ENCODE peak calls at places on chromosomes 6 and 20, in seven cellular contexts. One of them, this sample, is unnamed. For H3K4me1, the result is how much of the 10 kb centered on the place peaks cover.

GRCh38 chr6:24990227-24990843 is 54.6 kb upstream of the RIPOR2 start:
- DNase-seq in CD8-positive, alpha-beta T cell: no peak
- DNase-seq in left ventricle myocardium inferior: no peak
- DNase-seq in heart left ventricle: no peak
- DNase-seq in upper lobe of left lung: no peak
- DNase-seq in transverse colon: no peak
- DNase-seq in GM23338: no peak
- DNase-seq in this sample: no peak

GRCh38 chr6:133358598-133358997 is 117.4 kb downstream of the EYA4 start:
- DNase-seq in CD8-positive, alpha-beta T cell: no peak
- DNase-seq in upper lobe of left lung: no peak
- DNase-seq in GM23338: no peak
- DNase-seq in heart left ventricle: no peak
- DNase-seq in transverse colon: no peak
- DNase-seq in left ventricle myocardium inferior: no peak
- DNase-seq in this sample: no peak

GRCh38 chr20:23303325-23304102 is 47.1 kb upstream of the NXT1 start:
- DNase-seq in heart left ventricle: no peak
- DNase-seq in upper lobe of left lung: no peak
- DNase-seq in transverse colon: no peak
- DNase-seq in left ventricle myocardium inferior: no peak
- DNase-seq in CD8-positive, alpha-beta T cell: no peak
- DNase-seq in GM23338: no peak
- DNase-seq in this sample: no peak

GRCh38 chr6:170476360-170476759 is 76.7 kb downstream of the PSMB1 start:
- DNase-seq in CD8-positive, alpha-beta T cell: no peak
- DNase-seq in GM23338: no peak
- DNase-seq in transverse colon: peak
- DNase-seq in heart left ventricle: no peak
- DNase-seq in left ventricle myocardium inferior: no peak
- DNase-seq in upper lobe of left lung: no peak
- DNase-seq in this sample: no peak

GRCh38 chr6:99905209-99906106 is 88.6 kb downstream of the MCHR2 start:
- DNase-seq in GM23338: peak
- DNase-seq in upper lobe of left lung: no peak
- DNase-seq in heart left ventricle: no peak
- DNase-seq in CD8-positive, alpha-beta T cell: no peak
- DNase-seq in transverse colon: no peak
- DNase-seq in left ventricle myocardium inferior: no peak
- DNase-seq in this sample: no peak

GRCh38 chr6:81856872-81857271 is 104.4 kb upstream of the TENT5A start:
- DNase-seq in left ventricle myocardium inferior: no peak
- DNase-seq in upper lobe of left lung: no peak
- DNase-seq in transverse colon: no peak
- DNase-seq in heart left ventricle: no peak
- DNase-seq in CD8-positive, alpha-beta T cell: no peak
- DNase-seq in GM23338: no peak
- DNase-seq in this sample: no peak

GRCh38 chr6:53257001-53257400 is 91.7 kb downstream of the ELOVL5 start:
- DNase-seq in upper lobe of left lung: no peak
- DNase-seq in CD8-positive, alpha-beta T cell: no peak
- DNase-seq in transverse colon: no peak
- DNase-seq in left ventricle myocardium inferior: no peak
- DNase-seq in GM23338: no peak
- DNase-seq in heart left ventricle: no peak
- DNase-seq in this sample: no peak

GRCh38 chr6:14009416-14009815 is 84.7 kb downstream of the RNF182 start:
- DNase-seq in upper lobe of left lung: no peak
- DNase-seq in GM23338: peak
- DNase-seq in CD8-positive, alpha-beta T cell: no peak
- DNase-seq in left ventricle myocardium inferior: no peak
- DNase-seq in transverse colon: no peak
- DNase-seq in heart left ventricle: no peak
- DNase-seq in this sample: no peak

GRCh38 chr20:62736407-62737071 is 27.9 kb downstream of the NTSR1 start:
- DNase-seq in upper lobe of left lung: no peak
- DNase-seq in transverse colon: peak
- DNase-seq in CD8-positive, alpha-beta T cell: no peak
- DNase-seq in heart left ventricle: no peak
- DNase-seq in GM23338: peak
- DNase-seq in left ventricle myocardium inferior: peak
- DNase-seq in this sample: no peak

GRCh38 chr20:38173237-38174156 is 8.4 kb upstream of the TGM2 start:
- DNase-seq in transverse colon: no peak
- DNase-seq in heart left ventricle: peak
- DNase-seq in CD8-positive, alpha-beta T cell: no peak
- DNase-seq in left ventricle myocardium inferior: peak
- DNase-seq in upper lobe of left lung: no peak
- DNase-seq in GM23338: peak
- DNase-seq in this sample: peak

GRCh38 chr20:871436-871835 is 37.9 kb downstream of the FAM110A start:
- DNase-seq in left ventricle myocardium inferior: no peak
- DNase-seq in CD8-positive, alpha-beta T cell: no peak
- DNase-seq in GM23338: no peak
- DNase-seq in heart left ventricle: no peak
- DNase-seq in upper lobe of left lung: no peak
- DNase-seq in transverse colon: no peak
- DNase-seq in this sample: no peak

GRCh38 chr20:38181971-38182370 is 16.9 kb upstream of the TGM2 start:
- DNase-seq in transverse colon: no peak
- DNase-seq in heart left ventricle: no peak
- DNase-seq in upper lobe of left lung: no peak
- DNase-seq in CD8-positive, alpha-beta T cell: no peak
- DNase-seq in left ventricle myocardium inferior: no peak
- DNase-seq in GM23338: no peak
- DNase-seq in this sample: no peak

GRCh38 chr6:42368156-42368555 is 83.6 kb downstream of the TRERF1 start:
- DNase-seq in heart left ventricle: no peak
- DNase-seq in left ventricle myocardium inferior: no peak
- DNase-seq in upper lobe of left lung: no peak
- DNase-seq in GM23338: no peak
- DNase-seq in CD8-positive, alpha-beta T cell: peak
- DNase-seq in transverse colon: no peak
- DNase-seq in this sample: no peak

GRCh38 chr6:36546664-36546957 is 668 bp downstream of the STK38 start:
- DNase-seq in upper lobe of left lung: no peak
- DNase-seq in GM23338: no peak
- DNase-seq in left ventricle myocardium inferior: no peak
- DNase-seq in CD8-positive, alpha-beta T cell: no peak
- DNase-seq in heart left ventricle: no peak
- DNase-seq in transverse colon: no peak
- DNase-seq in this sample: no peak

GRCh38 chr6:36544228-36544627 is 3.1 kb downstream of the STK38 start:
- DNase-seq in upper lobe of left lung: no peak
- DNase-seq in transverse colon: peak
- DNase-seq in left ventricle myocardium inferior: no peak
- DNase-seq in CD8-positive, alpha-beta T cell: peak
- DNase-seq in heart left ventricle: no peak
- DNase-seq in GM23338: no peak
- DNase-seq in this sample: no peak

GRCh38 chr6:36539814-36540568 is 7.3 kb downstream of the STK38 start:
- DNase-seq in transverse colon: no peak
- DNase-seq in heart left ventricle: no peak
- DNase-seq in left ventricle myocardium inferior: no peak
- DNase-seq in CD8-positive, alpha-beta T cell: no peak
- DNase-seq in GM23338: no peak
- DNase-seq in upper lobe of left lung: no peak
- DNase-seq in this sample: no peak

GRCh38 chr6:36545767-36546663 is 1.3 kb downstream of the STK38 start:
- DNase-seq in transverse colon: peak
- DNase-seq in heart left ventricle: no peak
- DNase-seq in GM23338: peak
- DNase-seq in CD8-positive, alpha-beta T cell: no peak
- DNase-seq in upper lobe of left lung: no peak
- DNase-seq in left ventricle myocardium inferior: no peak
- DNase-seq in this sample: no peak

DNA sequence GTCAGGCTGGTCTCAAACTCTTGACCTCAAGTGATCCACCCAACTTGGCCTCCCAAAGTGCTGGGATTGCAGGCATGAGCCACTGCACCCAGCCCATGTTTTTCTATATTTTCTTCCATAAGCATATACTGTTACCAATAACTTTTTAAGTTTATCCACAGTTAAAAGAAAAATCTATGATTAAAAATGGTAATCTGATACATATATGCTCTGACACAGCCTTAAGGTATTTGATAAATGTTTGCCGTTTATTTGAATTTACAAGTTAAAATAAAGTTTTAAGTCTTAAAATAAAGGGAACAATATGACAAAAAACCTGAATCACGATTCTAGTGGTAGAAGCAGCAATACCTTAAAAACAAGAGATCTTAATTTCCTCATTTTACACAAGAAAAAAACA is 5.2 kb downstream of the STK38 start:
- DNase-seq in transverse colon: no peak
- DNase-seq in CD8-positive, alpha-beta T cell: no peak
- DNase-seq in heart left ventricle: no peak
- DNase-seq in left ventricle myocardium inferior: no peak
- DNase-seq in upper lobe of left lung: no peak
- DNase-seq in GM23338: no peak
- DNase-seq in this sample: no peak
- H3K4me3 ChIP-seq in transverse colon: no peak
- H3K4me3 ChIP-seq in CD8-positive, alpha-beta T cell: peak
- H3K4me3 ChIP-seq in heart left ventricle: no peak
- H3K4me3 ChIP-seq in left ventricle myocardium inferior: no peak
- H3K4me3 ChIP-seq in upper lobe of left lung: no peak
- H3K4me3 ChIP-seq in GM23338: no peak
- H3K4me3 ChIP-seq in this sample: no peak

GRCh38 chr6:73262701-73263569 is at the start of gene KHDC1:
- DNase-seq in transverse colon: peak
- DNase-seq in left ventricle myocardium inferior: peak
- DNase-seq in GM23338: peak
- DNase-seq in heart left ventricle: peak
- DNase-seq in CD8-positive, alpha-beta T cell: peak
- DNase-seq in upper lobe of left lung: peak
- DNase-seq in this sample: no peak
- H3K27ac ChIP-seq in transverse colon: peak
- H3K27ac ChIP-seq in left ventricle myocardium inferior: peak
- H3K27ac ChIP-seq in GM23338: no peak
- H3K27ac ChIP-seq in heart left ventricle: peak
- H3K27ac ChIP-seq in CD8-positive, alpha-beta T cell: peak
- H3K27ac ChIP-seq in upper lobe of left lung: peak
- H3K27ac ChIP-seq in this sample: peak

GRCh38 chr20:3119044-3119443 is 34.5 kb upstream of the AVP start:
- DNase-seq in left ventricle myocardium inferior: no peak
- DNase-seq in upper lobe of left lung: no peak
- DNase-seq in transverse colon: no peak
- DNase-seq in CD8-positive, alpha-beta T cell: no peak
- DNase-seq in GM23338: no peak
- DNase-seq in heart left ventricle: no peak
- DNase-seq in this sample: no peak

GRCh38 chr20:3121271-3121911 is 36.9 kb upstream of the AVP start:
- DNase-seq in left ventricle myocardium inferior: no peak
- DNase-seq in transverse colon: no peak
- DNase-seq in CD8-positive, alpha-beta T cell: peak
- DNase-seq in heart left ventricle: no peak
- DNase-seq in GM23338: no peak
- DNase-seq in upper lobe of left lung: no peak
- DNase-seq in this sample: no peak

GRCh38 chr20:3121955-3122610 is 37.6 kb upstream of the AVP start:
- DNase-seq in CD8-positive, alpha-beta T cell: no peak
- DNase-seq in left ventricle myocardium inferior: no peak
- DNase-seq in heart left ventricle: no peak
- DNase-seq in GM23338: no peak
- DNase-seq in upper lobe of left lung: no peak
- DNase-seq in transverse colon: no peak
- DNase-seq in this sample: no peak

GRCh38 chr20:3126527-3126859 is 33.2 kb downstream of the FASTKD5 start:
- DNase-seq in left ventricle myocardium inferior: no peak
- DNase-seq in CD8-positive, alpha-beta T cell: no peak
- DNase-seq in heart left ventricle: no peak
- DNase-seq in upper lobe of left lung: no peak
- DNase-seq in transverse colon: no peak
- DNase-seq in GM23338: no peak
- DNase-seq in this sample: no peak

DNA sequence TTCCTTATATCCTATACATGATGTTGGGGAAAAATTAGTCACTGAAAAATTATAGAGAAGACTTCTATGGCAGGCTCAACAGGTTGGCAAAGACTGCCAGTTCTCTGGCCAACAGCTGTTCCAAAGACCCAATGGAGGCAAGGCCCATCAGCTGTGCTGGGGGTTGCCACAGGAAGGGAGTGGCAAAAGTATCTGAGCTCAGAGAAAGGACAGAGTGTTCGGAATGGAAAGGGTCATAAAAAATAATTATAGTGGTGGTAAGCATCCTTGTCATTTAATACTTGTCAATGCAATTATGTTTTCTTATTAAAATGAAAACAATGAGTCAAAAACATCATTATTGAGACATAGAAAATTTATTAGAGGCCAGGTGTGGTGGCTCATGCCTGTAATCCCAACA is 36.1 kb downstream of the FASTKD5 start:
- DNase-seq in upper lobe of left lung: no peak
- DNase-seq in left ventricle myocardium inferior: no peak
- DNase-seq in CD8-positive, alpha-beta T cell: no peak
- DNase-seq in heart left ventricle: no peak
- DNase-seq in transverse colon: no peak
- DNase-seq in GM23338: no peak
- DNase-seq in this sample: no peak
- H3K4me1 ChIP-seq in upper lobe of left lung: under half
- H3K4me1 ChIP-seq in left ventricle myocardium inferior: under half
- H3K4me1 ChIP-seq in CD8-positive, alpha-beta T cell: under half
- H3K4me1 ChIP-seq in heart left ventricle: under half
- H3K4me1 ChIP-seq in transverse colon: under half
- H3K4me1 ChIP-seq in GM23338: under half
- H3K4me1 ChIP-seq in this sample: under half

GRCh38 chr6:319177-320131 is 27.2 kb downstream of the DUSP22 start:
- DNase-seq in upper lobe of left lung: no peak
- DNase-seq in GM23338: no peak
- DNase-seq in left ventricle myocardium inferior: no peak
- DNase-seq in transverse colon: no peak
- DNase-seq in CD8-positive, alpha-beta T cell: peak
- DNase-seq in heart left ventricle: no peak
- DNase-seq in this sample: no peak
- H3K4me3 ChIP-seq in upper lobe of left lung: no peak
- H3K4me3 ChIP-seq in GM23338: no peak
- H3K4me3 ChIP-seq in left ventricle myocardium inferior: no peak
- H3K4me3 ChIP-seq in transverse colon: no peak
- H3K4me3 ChIP-seq in CD8-positive, alpha-beta T cell: no peak
- H3K4me3 ChIP-seq in heart left ventricle: no peak
- H3K4me3 ChIP-seq in this sample: no peak

DNA sequence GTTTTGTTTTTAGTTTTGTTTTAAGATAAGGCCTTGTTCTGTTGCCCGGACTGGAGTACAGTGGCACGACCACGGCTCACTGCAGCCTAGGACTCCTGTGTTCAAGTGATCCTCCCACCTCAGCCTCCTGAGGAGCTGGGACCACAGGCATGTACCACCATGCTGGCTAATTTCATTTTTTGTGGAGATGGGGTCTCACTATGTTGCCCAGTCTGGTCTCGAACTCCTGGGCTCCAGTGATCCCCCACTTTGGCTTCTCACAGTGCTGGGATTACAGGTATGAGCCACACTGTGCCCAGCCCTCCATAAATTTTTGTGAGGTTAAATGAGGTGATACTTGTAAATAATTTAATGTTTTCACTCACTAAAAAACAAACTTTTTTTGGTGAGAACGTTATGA is 76.6 kb downstream of the ARID1B start:
- DNase-seq in CD8-positive, alpha-beta T cell: no peak
- DNase-seq in upper lobe of left lung: no peak
- DNase-seq in GM23338: no peak
- DNase-seq in transverse colon: no peak
- DNase-seq in left ventricle myocardium inferior: no peak
- DNase-seq in heart left ventricle: no peak
- DNase-seq in this sample: no peak
- H3K27ac ChIP-seq in CD8-positive, alpha-beta T cell: no peak
- H3K27ac ChIP-seq in upper lobe of left lung: no peak
- H3K27ac ChIP-seq in GM23338: no peak
- H3K27ac ChIP-seq in transverse colon: no peak
- H3K27ac ChIP-seq in left ventricle myocardium inferior: peak
- H3K27ac ChIP-seq in heart left ventricle: peak
- H3K27ac ChIP-seq in this sample: peak

GRCh38 chr6:156876302-156876701 is 99.1 kb downstream of the ARID1B start:
- DNase-seq in upper lobe of left lung: peak
- DNase-seq in CD8-positive, alpha-beta T cell: peak
- DNase-seq in left ventricle myocardium inferior: peak
- DNase-seq in heart left ventricle: peak
- DNase-seq in transverse colon: no peak
- DNase-seq in GM23338: peak
- DNase-seq in this sample: no peak
- H3K4me1 ChIP-seq in upper lobe of left lung: under half
- H3K4me1 ChIP-seq in CD8-positive, alpha-beta T cell: under half
- H3K4me1 ChIP-seq in left ventricle myocardium inferior: half or more
- H3K4me1 ChIP-seq in heart left ventricle: half or more
- H3K4me1 ChIP-seq in transverse colon: under half
- H3K4me1 ChIP-seq in GM23338: under half
- H3K4me1 ChIP-seq in this sample: under half